ENCODE peak calls at places on chromosomes 1 and 21, in six cellular contexts. One of them, this sample, is unnamed.
A peak's percentile ranks its signal among the peaks of the same experiment; 100 is the strongest.

GRCh38 chr1:179591592-179592580 is at the start of gene TDRD5:
- DNase-seq in left lung: no peak
- DNase-seq in lung: no peak
- DNase-seq in CD8-positive, alpha-beta memory T cell: no peak
- DNase-seq in iPS DF 6.9: no peak
- DNase-seq in H9: peak; percentile 86
- DNase-seq in this sample: peak; percentile 66

GRCh38 chr1:25820247-25821111 is 725 bp downstream of the MTFR1L start:
- DNase-seq in H9: peak; percentile 71
- DNase-seq in lung: no peak
- DNase-seq in left lung: peak; percentile 60
- DNase-seq in iPS DF 6.9: no peak
- DNase-seq in CD8-positive, alpha-beta memory T cell: peak; percentile 54
- DNase-seq in this sample: no peak

GRCh38 chr1:5393591-5393990 is 598.6 kb downstream of the NPHP4 start:
- DNase-seq in iPS DF 6.9: no peak
- DNase-seq in CD8-positive, alpha-beta memory T cell: no peak
- DNase-seq in H9: no peak
- DNase-seq in lung: no peak
- DNase-seq in left lung: no peak
- DNase-seq in this sample: no peak

GRCh38 chr1:198287916-198288315 is 131.1 kb downstream of the NEK7 start:
- DNase-seq in H9: no peak
- DNase-seq in CD8-positive, alpha-beta memory T cell: no peak
- DNase-seq in iPS DF 6.9: no peak
- DNase-seq in left lung: no peak
- DNase-seq in lung: no peak
- DNase-seq in this sample: peak; percentile 71

GRCh38 chr1:60427194-60427593 is 353.6 kb upstream of the C1orf87 start:
- DNase-seq in lung: no peak
- DNase-seq in left lung: no peak
- DNase-seq in CD8-positive, alpha-beta memory T cell: no peak
- DNase-seq in H9: no peak
- DNase-seq in iPS DF 6.9: no peak
- DNase-seq in this sample: no peak

GRCh38 chr1:119902775-119903442 is 6.6 kb upstream of the ADAM30 start:
- DNase-seq in H9: no peak
- DNase-seq in CD8-positive, alpha-beta memory T cell: no peak
- DNase-seq in iPS DF 6.9: no peak
- DNase-seq in left lung: no peak
- DNase-seq in lung: no peak
- DNase-seq in this sample: no peak

GRCh38 chr1:214566158-214567104 is 15.0 kb upstream of the PTPN14 start:
- DNase-seq in left lung: no peak
- DNase-seq in lung: no peak
- DNase-seq in H9: no peak
- DNase-seq in CD8-positive, alpha-beta memory T cell: no peak
- DNase-seq in iPS DF 6.9: no peak
- DNase-seq in this sample: no peak

GRCh38 chr1:95257758-95258157 is 23.7 kb downstream of the RWDD3 start:
- DNase-seq in left lung: no peak
- DNase-seq in iPS DF 6.9: no peak
- DNase-seq in lung: no peak
- DNase-seq in CD8-positive, alpha-beta memory T cell: no peak
- DNase-seq in H9: no peak
- DNase-seq in this sample: no peak

GRCh38 chr1:29352719-29353420 is 116.5 kb downstream of the PTPRU start:
- DNase-seq in H9: no peak
- DNase-seq in lung: no peak
- DNase-seq in CD8-positive, alpha-beta memory T cell: no peak
- DNase-seq in iPS DF 6.9: no peak
- DNase-seq in left lung: no peak
- DNase-seq in this sample: no peak

GRCh38 chr1:179263121-179263520 is 30.5 kb upstream of the SOAT1 start:
- DNase-seq in CD8-positive, alpha-beta memory T cell: no peak
- DNase-seq in iPS DF 6.9: no peak
- DNase-seq in left lung: no peak
- DNase-seq in H9: no peak
- DNase-seq in lung: no peak
- DNase-seq in this sample: no peak

GRCh38 chr21:34205811-34206635 is 132.6 kb downstream of the MRPS6 start:
- DNase-seq in CD8-positive, alpha-beta memory T cell: no peak
- DNase-seq in H9: no peak
- DNase-seq in left lung: no peak
- DNase-seq in iPS DF 6.9: no peak
- DNase-seq in lung: no peak
- DNase-seq in this sample: no peak

GRCh38 chr1:41423511-41424191 is 60.8 kb downstream of the EDN2 start:
- DNase-seq in CD8-positive, alpha-beta memory T cell: no peak
- DNase-seq in H9: peak; percentile 73
- DNase-seq in iPS DF 6.9: no peak
- DNase-seq in lung: no peak
- DNase-seq in left lung: no peak
- DNase-seq in this sample: peak; percentile 34

GRCh38 chr1:223500560-223501425 is 107.6 kb downstream of the CCDC185 start:
- DNase-seq in left lung: peak; percentile 78
- DNase-seq in CD8-positive, alpha-beta memory T cell: no peak
- DNase-seq in iPS DF 6.9: no peak
- DNase-seq in lung: peak; percentile 66
- DNase-seq in H9: no peak
- DNase-seq in this sample: no peak

GRCh38 chr1:58447891-58448290 is 98.6 kb downstream of the OMA1 start:
- DNase-seq in CD8-positive, alpha-beta memory T cell: no peak
- DNase-seq in H9: no peak
- DNase-seq in iPS DF 6.9: no peak
- DNase-seq in lung: no peak
- DNase-seq in left lung: no peak
- DNase-seq in this sample: no peak

GRCh38 chr1:170150921-170151320 is 5.2 kb downstream of the NTMT2 start:
- DNase-seq in H9: no peak
- DNase-seq in lung: no peak
- DNase-seq in left lung: no peak
- DNase-seq in CD8-positive, alpha-beta memory T cell: no peak
- DNase-seq in iPS DF 6.9: no peak
- DNase-seq in this sample: no peak

GRCh38 chr1:48048980-48049379 is 51.8 kb upstream of the TRABD2B start:
- DNase-seq in H9: no peak
- DNase-seq in CD8-positive, alpha-beta memory T cell: no peak
- DNase-seq in left lung: no peak
- DNase-seq in iPS DF 6.9: no peak
- DNase-seq in lung: no peak
- DNase-seq in this sample: no peak

GRCh38 chr21:9737871-9738520 is 783.4 kb upstream of the TPTE start:
- DNase-seq in left lung: no peak
- DNase-seq in iPS DF 6.9: no peak
- DNase-seq in CD8-positive, alpha-beta memory T cell: no peak
- DNase-seq in H9: no peak
- DNase-seq in lung: peak; percentile 25
- DNase-seq in this sample: no peak

GRCh38 chr1:197469620-197470210 is 201.7 kb downstream of the CRB1 start:
- DNase-seq in lung: no peak
- DNase-seq in left lung: no peak
- DNase-seq in CD8-positive, alpha-beta memory T cell: no peak
- DNase-seq in iPS DF 6.9: no peak
- DNase-seq in H9: no peak
- DNase-seq in this sample: no peak

GRCh38 chr21:36473203-36473602 is 6.7 kb downstream of the CLDN14 start:
- DNase-seq in H9: no peak
- DNase-seq in left lung: no peak
- DNase-seq in lung: no peak
- DNase-seq in CD8-positive, alpha-beta memory T cell: no peak
- DNase-seq in iPS DF 6.9: no peak
- DNase-seq in this sample: no peak
- H3K4me1 ChIP-seq in H9: peaks cover 6% of the 10 kb centered on the region
- H3K4me1 ChIP-seq in left lung: no peaks in the 10 kb centered on the region
- H3K4me1 ChIP-seq in lung: no peaks in the 10 kb centered on the region
- H3K4me1 ChIP-seq in CD8-positive, alpha-beta memory T cell: no peaks in the 10 kb centered on the region
- H3K4me1 ChIP-seq in iPS DF 6.9: no peaks in the 10 kb centered on the region
- H3K4me1 ChIP-seq in this sample: no peaks in the 10 kb centered on the region

DNA sequence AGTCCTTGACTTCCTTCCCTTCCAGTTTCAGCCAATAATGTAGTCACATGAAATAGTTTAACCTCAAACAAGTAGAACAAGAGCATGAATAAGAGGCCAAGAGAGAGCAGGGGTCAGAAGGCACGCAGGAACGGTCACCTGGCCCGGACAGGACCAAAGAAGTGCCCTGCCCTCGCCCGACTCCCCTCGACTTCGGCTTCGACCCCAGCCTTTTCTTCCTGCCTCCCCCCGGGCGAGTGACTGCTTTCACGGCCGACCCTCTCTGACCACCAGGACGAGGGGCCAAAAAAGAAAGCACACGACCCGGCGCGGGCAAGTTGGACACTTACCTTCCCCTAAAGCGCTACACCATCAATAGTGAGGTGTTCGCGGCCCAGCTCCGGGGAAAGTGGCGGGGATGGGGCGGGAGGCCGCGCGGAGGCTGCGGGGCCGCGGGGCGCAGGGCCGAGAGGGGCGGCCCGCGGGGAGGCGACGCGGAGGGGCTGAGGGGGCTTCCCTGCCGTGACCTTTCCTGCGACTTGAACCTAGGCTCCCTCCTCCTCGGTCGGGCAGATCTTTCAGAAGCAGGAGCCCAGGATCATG is 518 bp downstream of the RERE start:
- DNase-seq in H9: no peak
- DNase-seq in CD8-positive, alpha-beta memory T cell: peak; percentile 3
- DNase-seq in iPS DF 6.9: no peak
- DNase-seq in lung: no peak
- DNase-seq in left lung: peak; percentile 54
- DNase-seq in this sample: peak; percentile 38
- H3K4me1 ChIP-seq in H9: peaks cover 10% of the 10 kb centered on the region
- H3K4me1 ChIP-seq in CD8-positive, alpha-beta memory T cell: peaks cover 24% of the 10 kb centered on the region
- H3K4me1 ChIP-seq in iPS DF 6.9: peaks cover 1% of the 10 kb centered on the region
- H3K4me1 ChIP-seq in lung: peaks cover 8% of the 10 kb centered on the region
- H3K4me1 ChIP-seq in left lung: peaks cover 24% of the 10 kb centered on the region
- H3K4me1 ChIP-seq in this sample: peaks cover 11% of the 10 kb centered on the region

DNA sequence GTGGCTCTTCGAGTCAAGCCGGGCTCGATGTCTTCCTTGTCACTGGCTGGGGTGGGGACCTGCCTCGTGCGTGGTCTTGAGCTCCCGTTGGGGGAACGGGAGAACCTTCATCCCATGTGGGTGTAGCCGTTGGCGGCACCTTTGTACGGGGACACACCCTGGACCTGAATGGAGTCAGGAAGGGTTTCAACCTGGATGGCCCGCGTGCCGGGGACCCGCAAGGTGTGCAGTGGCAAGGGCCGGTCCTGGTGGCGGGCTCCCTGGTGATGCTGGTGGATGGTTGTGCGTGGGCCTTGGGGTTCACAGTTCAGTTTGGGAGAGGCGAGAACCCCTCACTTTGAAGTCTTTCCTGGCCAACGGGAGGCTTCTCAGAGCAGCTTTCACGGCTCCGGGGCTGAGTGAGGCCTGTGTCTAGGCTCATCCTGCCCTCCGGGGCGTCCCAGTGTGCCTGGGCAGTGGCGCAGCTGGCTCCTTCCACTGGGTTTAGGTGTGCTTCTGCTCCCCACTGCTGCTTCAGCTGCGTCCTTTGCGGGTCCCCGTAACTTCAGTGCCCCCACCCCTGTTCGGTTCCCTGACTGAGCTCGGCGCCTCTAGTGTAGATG is 11.4 kb downstream of the SKI start:
- DNase-seq in CD8-positive, alpha-beta memory T cell: no peak
- DNase-seq in iPS DF 6.9: no peak
- DNase-seq in H9: peak; percentile 33
- DNase-seq in lung: no peak
- DNase-seq in left lung: no peak
- DNase-seq in this sample: no peak
- H3K4me1 ChIP-seq in CD8-positive, alpha-beta memory T cell: peaks cover 84% of the 10 kb centered on the region
- H3K4me1 ChIP-seq in iPS DF 6.9: peaks cover 6% of the 10 kb centered on the region
- H3K4me1 ChIP-seq in H9: no peaks in the 10 kb centered on the region
- H3K4me1 ChIP-seq in lung: peaks cover 17% of the 10 kb centered on the region
- H3K4me1 ChIP-seq in left lung: peaks cover 69% of the 10 kb centered on the region
- H3K4me1 ChIP-seq in this sample: peaks cover 12% of the 10 kb centered on the region

DNA sequence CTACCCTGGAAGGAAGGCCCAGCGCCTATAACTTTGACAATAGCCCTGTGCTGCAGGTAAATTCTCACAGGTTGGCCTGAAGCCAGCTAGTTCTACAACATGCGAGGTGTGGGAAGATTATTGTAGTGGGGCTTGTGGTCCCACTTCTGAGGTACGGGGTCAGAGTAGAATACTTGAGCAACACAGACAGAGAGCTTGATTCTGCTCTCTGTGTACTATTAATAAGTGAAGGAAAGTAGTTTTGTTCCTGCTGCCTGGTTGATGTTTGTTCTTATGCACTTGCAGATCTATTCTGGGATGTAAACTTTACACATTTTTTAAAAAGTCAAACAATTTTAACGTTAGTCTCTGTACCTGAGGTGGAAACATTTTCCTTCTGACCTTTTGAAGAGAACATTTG is 80.4 kb downstream of the LAMC1 start:
- DNase-seq in CD8-positive, alpha-beta memory T cell: no peak
- DNase-seq in left lung: no peak
- DNase-seq in iPS DF 6.9: no peak
- DNase-seq in H9: no peak
- DNase-seq in lung: no peak
- DNase-seq in this sample: no peak
- H3K4me1 ChIP-seq in CD8-positive, alpha-beta memory T cell: no peaks in the 10 kb centered on the region
- H3K4me1 ChIP-seq in left lung: peaks cover 8% of the 10 kb centered on the region
- H3K4me1 ChIP-seq in iPS DF 6.9: peaks cover 2% of the 10 kb centered on the region
- H3K4me1 ChIP-seq in H9: peaks cover 8% of the 10 kb centered on the region
- H3K4me1 ChIP-seq in lung: peaks cover 22% of the 10 kb centered on the region
- H3K4me1 ChIP-seq in this sample: peaks cover under 1% of the 10 kb centered on the region

DNA sequence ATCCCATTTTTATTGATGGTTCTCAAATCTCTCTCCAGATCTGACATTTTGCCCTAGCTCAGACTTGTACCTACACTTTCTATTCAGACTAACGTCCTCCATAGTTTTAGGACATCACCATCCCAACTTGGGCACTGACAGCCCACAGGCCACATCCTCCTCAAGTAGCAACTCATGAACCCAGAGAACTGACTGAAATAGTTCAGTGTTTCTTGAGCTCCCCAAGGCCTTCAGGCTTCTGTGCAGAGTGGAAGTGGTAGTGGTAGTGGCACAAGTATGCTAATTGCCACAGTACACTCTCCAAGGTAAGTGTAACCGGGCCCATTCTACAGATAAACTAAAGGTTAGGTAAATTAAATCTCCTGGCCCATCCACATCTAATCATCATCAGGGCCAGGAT is 112.6 kb downstream of the SLC45A1 start:
- DNase-seq in iPS DF 6.9: no peak
- DNase-seq in H9: no peak
- DNase-seq in left lung: no peak
- DNase-seq in lung: no peak
- DNase-seq in CD8-positive, alpha-beta memory T cell: peak; percentile 3
- DNase-seq in this sample: no peak
- H3K4me1 ChIP-seq in iPS DF 6.9: peaks cover 3% of the 10 kb centered on the region
- H3K4me1 ChIP-seq in H9: no peaks in the 10 kb centered on the region
- H3K4me1 ChIP-seq in left lung: peaks cover 5% of the 10 kb centered on the region
- H3K4me1 ChIP-seq in lung: peaks cover 5% of the 10 kb centered on the region
- H3K4me1 ChIP-seq in CD8-positive, alpha-beta memory T cell: peaks cover 59% of the 10 kb centered on the region
- H3K4me1 ChIP-seq in this sample: peaks cover 2% of the 10 kb centered on the region

GRCh38 chr1:234613128-234613875 is 3.3 kb upstream of the IRF2BP2 start:
- DNase-seq in left lung: no peak
- DNase-seq in H9: no peak
- DNase-seq in lung: no peak
- DNase-seq in iPS DF 6.9: no peak
- DNase-seq in CD8-positive, alpha-beta memory T cell: no peak
- DNase-seq in this sample: no peak
- H3K4me1 ChIP-seq in left lung: peaks cover 13% of the 10 kb centered on the region
- H3K4me1 ChIP-seq in H9: peaks cover 9% of the 10 kb centered on the region
- H3K4me1 ChIP-seq in lung: peaks cover 11% of the 10 kb centered on the region
- H3K4me1 ChIP-seq in iPS DF 6.9: peaks cover 6% of the 10 kb centered on the region
- H3K4me1 ChIP-seq in CD8-positive, alpha-beta memory T cell: peaks cover 34% of the 10 kb centered on the region
- H3K4me1 ChIP-seq in this sample: peaks cover 45% of the 10 kb centered on the region